ENCODE peak calls at places on chromosomes 3 and 15, in nine cellular contexts. H is K562, O is breast epithelium, M is right lobe of liver, B is transverse colon, A is endothelial cell of umbilical vein, N is uterus, T is ovary, G is HepG2. I is an unnamed sample.

GRCh38 chr3:188287339-188287738 is 133.4 kb downstream of the LPP start:
- DNase-seq in H (no peak), O (no peak), M (no peak), B (no peak), A (no peak), N (no peak), T (no peak), G (no peak), I (no peak)

GRCh38 chr15:81723758-81724157 is 322.1 kb downstream of the MEX3B start:
- DNase-seq in H (no peak), O (no peak), M (no peak), B (no peak), A (no peak), N (no peak), T (no peak), G (no peak), I (no peak)

GRCh38 chr3:45180899-45181298 is 34.7 kb upstream of the CDCP1 start:
- DNase-seq in H (no peak), O (no peak), M (no peak), B (no peak), A (no peak), N (no peak), T (no peak), G (no peak), I (no peak)

GRCh38 chr3:242986-243706 is 46.6 kb downstream of the CHL1 start:
- DNase-seq in H (no peak), O (no peak), M (no peak), B (no peak), A (no peak), N (no peak), T (no peak), G (no peak), I (no peak)

GRCh38 chr15:80183886-80184285 is 31.1 kb downstream of the FAH start:
- DNase-seq in H (no peak), O (no peak), M (no peak), B (no peak), A (no peak), N (no peak), T (no peak), G (no peak), I (no peak)

GRCh38 chr15:81948751-81949150 is 97.1 kb downstream of the MEX3B start:
- DNase-seq in H (no peak), O (no peak), M (no peak), B (no peak), A (no peak), N (no peak), T (no peak), G (no peak), I (peak; percentile 77)

GRCh38 chr3:17643691-17644090 is 98.7 kb downstream of the TBC1D5 start:
- DNase-seq in H (no peak), O (no peak), M (no peak), B (no peak), A (no peak), N (no peak), T (no peak), G (no peak), I (no peak)

GRCh38 chr15:62392411-62392810 is 227.3 kb upstream of the C2CD4B start:
- DNase-seq in H (no peak), O (no peak), M (no peak), B (peak; percentile 23), A (no peak), N (no peak), T (peak; percentile 20), G (peak; percentile 75), I (peak; percentile 37)

GRCh38 chr3:42735609-42736008 is 33.0 kb upstream of the HHATL start:
- DNase-seq in H (no peak), O (peak; percentile 11), M (no peak), B (no peak), A (no peak), N (no peak), T (no peak), G (no peak), I (no peak)

GRCh38 chr15:71374607-71375352 is 259.5 kb downstream of the THSD4 start:
- DNase-seq in H (no peak), O (no peak), M (no peak), B (peak; percentile 24), A (peak; percentile 79), N (no peak), T (no peak), G (no peak), I (no peak)

GRCh38 chr15:92839696-92840095 is 60.4 kb upstream of the CHD2 start:
- DNase-seq in H (no peak), O (no peak), M (no peak), B (peak; percentile 50), A (no peak), N (no peak), T (no peak), G (no peak), I (no peak)

GRCh38 chr15:56232058-56232457 is 11.6 kb downstream of the RFX7 start:
- DNase-seq in H (no peak), O (no peak), M (no peak), B (no peak), A (no peak), N (no peak), T (no peak), G (no peak), I (peak; percentile 12)

GRCh38 chr3:16090013-16090412 is 84.5 kb upstream of the GALNT15 start:
- DNase-seq in H (no peak), O (no peak), M (no peak), B (no peak), A (peak; percentile 80), N (no peak), T (no peak), G (peak; percentile 12), I (no peak)

GRCh38 chr15:84604804-84605203 is 4.0 kb downstream of the ZSCAN2 start:
- DNase-seq in H (no peak), O (no peak), M (no peak), B (no peak), A (no peak), N (no peak), T (no peak), G (no peak), I (no peak)
- TF ChIP-seq CTCF in H (no peak), O (no peak), M (no peak), B (no peak), A (no peak), N (no peak), T (no peak), G (no peak), I (no peak)

DNA sequence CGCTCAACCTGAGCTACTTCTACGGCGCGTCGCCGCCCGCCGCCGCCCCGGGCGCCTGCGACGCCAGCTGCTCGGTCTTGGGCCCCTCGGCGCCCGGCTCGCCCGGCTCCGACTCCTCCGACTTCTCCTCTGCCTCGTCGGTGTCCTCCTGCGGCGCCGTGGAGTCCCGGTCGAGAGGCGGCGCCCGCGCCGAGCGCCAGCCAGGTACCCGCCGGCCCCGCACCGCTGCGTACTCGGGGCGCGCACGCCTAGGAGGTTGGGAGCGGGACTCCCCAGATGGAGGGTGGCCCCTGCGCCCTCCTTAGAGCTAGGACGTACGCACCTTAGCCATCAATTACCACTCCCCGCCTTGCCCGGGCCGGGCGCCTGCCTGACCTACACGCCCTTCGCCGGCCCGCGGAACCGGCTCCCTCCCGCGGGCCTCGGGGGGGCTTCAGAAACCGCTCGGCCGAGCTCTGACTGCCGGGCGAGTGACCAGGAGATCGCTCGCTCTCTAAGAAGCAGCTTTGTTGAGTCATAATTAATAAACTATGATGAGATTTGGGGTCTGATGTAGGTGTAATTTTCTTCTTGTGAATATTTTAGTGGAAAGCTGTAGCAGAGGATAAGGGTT is 506 bp downstream of the NFKBIZ start:
- DNase-seq in H (peak; percentile 43), O (no peak), M (peak; percentile 66), B (peak; percentile 52), A (peak; percentile 40), N (peak; percentile 39), T (peak; percentile 69), G (no peak), I (peak; percentile 64)
- TF ChIP-seq POLR2A in H (no peak), O (no peak), M (no peak), B (no peak), A (no peak), N (no peak), T (no peak), G (no peak), I (no peak)

GRCh38 chr3:164677317-164677716 is 401.0 kb downstream of the SI start:
- DNase-seq in H (no peak), O (no peak), M (no peak), B (no peak), A (no peak), N (no peak), T (no peak), G (no peak), I (no peak)

GRCh38 chr3:164679245-164679644 is 399.1 kb downstream of the SI start:
- DNase-seq in H (no peak), O (no peak), M (no peak), B (no peak), A (no peak), N (no peak), T (no peak), G (no peak), I (no peak)

GRCh38 chr3:164673738-164674137 is 404.6 kb downstream of the SI start:
- DNase-seq in H (no peak), O (no peak), M (no peak), B (no peak), A (no peak), N (no peak), T (no peak), G (peak; percentile 4), I (no peak)
- TF ChIP-seq CTCF in H (no peak), O (no peak), M (no peak), B (no peak), A (no peak), N (no peak), T (no peak), G (no peak), I (no peak)

GRCh38 chr15:64828985-64829384 is 3.5 kb upstream of the PIF1 start:
- DNase-seq in H (no peak), O (no peak), M (no peak), B (no peak), A (no peak), N (no peak), T (no peak), G (no peak), I (no peak)

GRCh38 chr15:64825081-64825430 is 391 bp downstream of the PIF1 start:
- DNase-seq in H (no peak), O (no peak), M (no peak), B (no peak), A (no peak), N (no peak), T (no peak), G (no peak), I (peak; percentile 35)

DNA sequence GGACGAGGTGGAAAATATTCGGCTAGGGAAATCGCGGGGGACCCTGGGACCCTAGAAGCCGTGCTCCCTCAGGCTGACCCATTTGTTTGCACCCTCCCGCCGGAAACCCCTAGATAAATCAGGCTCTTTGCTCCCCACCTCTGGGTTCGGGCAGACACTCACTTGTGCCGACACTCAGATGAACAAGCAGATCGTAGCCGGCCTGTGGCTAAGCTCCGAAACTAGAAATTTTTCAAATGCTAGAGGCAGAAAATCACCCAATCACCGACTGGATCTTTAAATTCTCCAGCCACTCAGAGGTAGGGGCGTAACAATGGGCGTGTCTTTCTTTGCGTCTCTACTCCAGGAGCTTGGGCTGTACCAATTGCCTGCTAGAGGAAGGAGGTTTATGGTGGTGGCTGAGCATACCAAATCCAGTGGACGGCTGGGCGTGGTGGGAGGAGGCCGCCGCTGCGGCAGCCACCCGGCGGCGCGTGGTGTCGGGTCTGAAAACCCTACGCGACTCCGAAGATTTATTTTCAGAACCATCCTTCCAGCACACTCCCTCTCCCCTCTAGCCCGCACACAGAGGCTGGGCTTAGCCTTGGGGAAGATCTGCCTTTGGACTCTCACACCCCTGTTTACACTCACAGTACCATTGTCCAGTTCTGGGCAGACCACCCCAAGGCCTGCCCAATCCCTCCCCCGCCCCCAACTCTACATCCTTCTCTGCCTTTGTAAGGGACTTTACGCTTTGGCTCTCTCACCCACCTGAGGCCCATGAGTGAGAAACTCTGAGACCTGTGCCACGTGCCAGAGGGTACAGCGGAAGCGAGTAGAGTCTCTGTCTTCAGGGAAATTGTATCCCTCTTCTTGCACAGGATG is at the start of gene PIF1:
- DNase-seq in H (peak; percentile 92), O (peak; percentile 92), M (peak; percentile 92), B (peak; percentile 92), A (peak; percentile 97), N (peak; percentile 96), T (peak; percentile 84), G (peak; percentile 98), I (peak; percentile 99)
- TF ChIP-seq POLR2A in H (peak; percentile 91), O (peak; percentile 21), M (peak; percentile 71), B (peak; percentile 50), A (peak; percentile 67), N (peak; percentile 95), T (peak; percentile 63), G (peak; percentile 73), I (peak; percentile 79)

I was measured in NB4.